ENCODE peak calls at places on chromosomes 1 and 21, in four cellular contexts. U is fibroblast of the aortic adventitia; P is effector memory CD4-positive, alpha-beta T cell; J is endothelial cell. R is an unnamed sample.

GRCh38 chr1:94677714-94678113 is 136.2 kb upstream of the F3 start:
- DNase-seq in U (no peak), P (no peak), J (no peak), R (no peak)

GRCh38 chr1:18951818-18952391 is 4.6 kb downstream of the IFFO2 start:
- DNase-seq in U (no peak), P (peak), J (no peak), R (no peak)

GRCh38 chr1:220431840-220432239 is 96.1 kb upstream of the MARK1 start:
- DNase-seq in U (no peak), P (no peak), J (no peak), R (no peak)

GRCh38 chr21:45592208-45592619 is 50.0 kb upstream of the SLC19A1 start:
- DNase-seq in U (peak), P (peak), J (no peak), R (no peak)

GRCh38 chr1:65339866-65340483 is 30.6 kb downstream of the DNAJC6 start:
- DNase-seq in U (peak), P (no peak), J (no peak), R (no peak)

GRCh38 chr1:24082372-24082771 is 29.6 kb downstream of the MYOM3 start:
- DNase-seq in U (no peak), P (no peak), J (no peak), R (no peak)

GRCh38 chr1:78047631-78048030 is 1.9 kb downstream of the GIPC2 start:
- DNase-seq in U (no peak), P (no peak), J (no peak), R (no peak)

GRCh38 chr21:30391615-30392014 is 4.2 kb upstream of the KRTAP13-1 start:
- DNase-seq in U (no peak), P (no peak), J (no peak), R (no peak)